ENCODE peak calls at places on chromosomes 7 and 10, in four cellular contexts. A is HFFc6, S is cardiac muscle cell, T is mesothelial cell of epicardium. E is an unnamed sample.

GRCh38 chr7:125459038-125459437 is 529.4 kb upstream of the POT1 start:
- DNase-seq in S (no peak), A (no peak), T (no peak), E (no peak)

GRCh38 chr7:129343099-129343700 is 91.0 kb upstream of the STRIP2 start:
- DNase-seq in S (peak; percentile 66), T (no peak), A (peak; percentile 47), E (peak; percentile 16)

GRCh38 chr7:101164071-101164840 is 1.1 kb downstream of the VGF start:
- DNase-seq in S (peak; percentile 72), T (peak; percentile 80), A (peak; percentile 47), E (no peak)

GRCh38 chr7:40232242-40232929 is 97.6 kb downstream of the SUGCT start:
- DNase-seq in S (peak; percentile 86), A (peak; percentile 69), T (no peak), E (peak; percentile 37)

GRCh38 chr7:142812437-142813215 is 41.9 kb downstream of the PRSS2 start:
- DNase-seq in A (peak; percentile 35), T (no peak), S (no peak), E (no peak)

GRCh38 chr10:81820418-81820817 is 54.6 kb upstream of the NRG3 start:
- DNase-seq in A (no peak), T (no peak), S (no peak), E (no peak)

GRCh38 chr7:142854505-142855400 is at the start of gene EPHB6:
- DNase-seq in S (peak; percentile 81), T (peak; percentile 89), A (no peak), E (peak; percentile 58)

GRCh38 chr7:7639847-7640220 is 718 bp upstream of the UMAD1 start:
- DNase-seq in S (peak; percentile 24), T (no peak), A (peak; percentile 2), E (peak; percentile 71)

GRCh38 chr7:139691253-139691781 is 86.5 kb downstream of the HIPK2 start:
- DNase-seq in T (no peak), S (peak; percentile 56), A (no peak), E (no peak)

DNA sequence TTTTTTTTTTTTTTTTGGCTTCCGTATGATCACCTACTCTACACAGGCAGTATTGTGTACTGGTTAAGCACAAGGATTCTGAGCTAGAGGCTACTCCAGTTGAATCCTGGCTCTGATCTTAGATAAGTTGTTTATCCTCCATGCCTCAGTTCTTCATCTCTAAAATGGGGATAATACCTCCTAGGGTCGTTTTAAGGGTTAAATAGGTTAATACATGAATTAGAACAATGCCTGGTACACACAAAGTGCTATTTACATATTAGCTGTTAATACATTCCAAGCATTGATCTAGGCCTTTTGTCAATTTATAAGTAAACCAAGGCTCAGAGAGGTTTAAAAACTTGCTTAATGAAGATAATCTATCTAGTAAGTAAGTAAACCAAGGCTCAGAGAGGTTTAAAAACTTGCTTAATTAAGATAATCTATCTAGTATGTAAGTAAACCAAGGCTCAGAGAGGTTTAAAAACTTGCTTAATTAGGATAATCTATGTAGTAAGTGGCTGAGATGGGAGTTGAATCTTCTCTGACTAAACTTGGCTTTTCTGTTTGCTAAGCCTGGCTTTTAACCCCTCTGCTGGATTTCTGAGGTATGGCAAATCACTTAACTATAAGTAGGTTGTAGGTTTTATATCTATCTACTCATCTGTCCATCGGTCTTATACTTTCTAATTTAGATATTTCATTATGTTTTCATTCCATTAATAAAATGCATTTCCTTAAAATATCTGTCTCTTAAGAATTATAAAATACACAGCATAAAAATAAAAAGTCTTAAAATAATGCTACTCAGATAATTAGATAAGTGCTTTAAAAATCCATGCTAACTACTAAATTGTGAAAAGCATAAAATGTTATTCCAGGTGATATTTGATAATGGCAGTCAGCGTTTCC is 59.2 kb downstream of the ST7 start:
- DNase-seq in S (peak; percentile 53), T (no peak), A (peak; percentile 30), E (no peak)
- TF ChIP-seq CTCF in S (peak; percentile 46), T (no peak), A (peak; percentile 72), E (peak; percentile 59)

DNA sequence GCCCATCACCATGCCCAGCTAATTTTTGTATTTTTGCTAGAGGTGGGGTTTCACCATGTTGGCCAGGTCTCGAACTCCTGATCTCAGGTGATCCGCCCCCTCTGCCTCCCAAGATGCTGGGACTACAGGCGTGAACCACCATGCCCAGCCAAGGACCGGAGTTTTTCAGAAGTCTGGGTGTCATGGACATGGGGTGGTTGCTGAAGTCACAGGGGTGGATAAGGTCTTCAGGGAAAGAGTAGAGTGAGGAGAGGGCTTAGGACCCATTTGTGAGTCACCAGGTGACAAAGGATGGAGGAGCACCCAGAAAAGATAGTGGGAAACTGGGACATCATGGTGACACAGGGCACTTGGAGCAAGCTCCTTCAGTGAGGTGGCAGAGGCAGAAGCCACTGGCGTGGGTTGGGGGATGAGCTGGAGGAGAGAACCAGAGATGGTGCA is 2.8 kb upstream of the GPRIN2 start:
- DNase-seq in A (peak; percentile 0), T (peak; percentile 37), S (no peak), E (no peak)
- TF ChIP-seq CTCF in A (no peak), T (no peak), S (no peak), E (no peak)

GRCh38 chr10:60942604-60943269 is 1.2 kb downstream of the RHOBTB1 start:
- DNase-seq in S (peak; percentile 47), A (peak; percentile 23), T (peak; percentile 41), E (peak; percentile 60)

GRCh38 chr10:60943372-60944158 is 420 bp downstream of the RHOBTB1 start:
- DNase-seq in S (peak; percentile 71), A (peak; percentile 45), T (peak; percentile 73), E (peak; percentile 27)

GRCh38 chr10:60937784-60938654 is 6.0 kb downstream of the RHOBTB1 start:
- DNase-seq in S (peak; percentile 38), A (peak; percentile 65), T (no peak), E (no peak)

GRCh38 chr10:60942134-60942533 is 1.9 kb downstream of the RHOBTB1 start:
- DNase-seq in A (no peak), T (no peak), S (no peak), E (no peak)

DNA sequence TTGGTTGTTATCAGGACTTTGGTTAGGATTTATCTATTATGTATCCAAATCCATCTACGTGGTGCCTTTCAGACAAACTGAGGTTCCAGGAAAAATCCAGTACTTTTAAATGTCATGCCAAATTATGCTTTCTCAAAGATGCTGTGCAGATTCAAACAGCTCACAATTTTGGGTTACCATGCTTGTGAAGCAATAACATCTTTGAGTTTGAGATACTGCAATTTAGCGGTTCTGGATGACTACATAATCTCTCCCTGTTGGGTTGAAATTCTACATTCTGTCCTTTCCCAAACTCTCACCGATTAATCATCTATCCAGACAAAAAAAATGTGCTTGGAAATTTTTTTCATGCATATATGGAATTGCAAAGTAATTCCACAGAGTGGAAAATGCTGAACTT is 3.5 kb downstream of the RHOBTB1 start:
- DNase-seq in S (no peak), T (no peak), A (no peak), E (no peak)
- TF ChIP-seq CTCF in S (no peak), T (no peak), A (no peak), E (no peak)

GRCh38 chr7:73985737-73986141 is 42.2 kb upstream of the ELN start:
- DNase-seq in S (no peak), T (no peak), A (no peak), E (no peak)
- TF ChIP-seq CTCF in S (no peak), T (no peak), A (no peak), E (no peak)

E was measured in activated CD8-positive, alpha-beta T cell treated with anti-CD3 and anti-CD28 coated beads for 36 hours.